ENCODE peak calls at places on chromosomes 6 and 20, in four cellular contexts. One of them, this sample, is unnamed.
A peak's percentile ranks its signal among the peaks of the same experiment; 100 is the strongest.

GRCh38 chr20:14710941-14711340 is 373.5 kb upstream of the FLRT3 start:
- DNase-seq in COLO829: no peak
- DNase-seq in T-helper 17 cell: no peak
- DNase-seq in AG04450: no peak
- DNase-seq in this sample: no peak

GRCh38 chr20:418858-419365 is 10.8 kb downstream of the RBCK1 start:
- DNase-seq in COLO829: no peak
- DNase-seq in T-helper 17 cell: no peak
- DNase-seq in AG04450: no peak
- DNase-seq in this sample: no peak

GRCh38 chr6:145028144-145028818 is 707.0 kb downstream of the EPM2A start:
- DNase-seq in COLO829: peak; percentile 65
- DNase-seq in T-helper 17 cell: no peak
- DNase-seq in AG04450: no peak
- DNase-seq in this sample: peak; percentile 49

GRCh38 chr6:150723056-150723658 is 123.5 kb downstream of the PLEKHG1 start:
- DNase-seq in COLO829: no peak
- DNase-seq in T-helper 17 cell: no peak
- DNase-seq in AG04450: no peak
- DNase-seq in this sample: no peak

GRCh38 chr20:2297352-2297717 is 1.5 kb downstream of the TGM3 start:
- DNase-seq in COLO829: no peak
- DNase-seq in T-helper 17 cell: no peak
- DNase-seq in AG04450: no peak
- DNase-seq in this sample: no peak

GRCh38 chr6:101689156-101689555 is 295.6 kb downstream of the GRIK2 start:
- DNase-seq in COLO829: no peak
- DNase-seq in T-helper 17 cell: no peak
- DNase-seq in AG04450: no peak
- DNase-seq in this sample: no peak

GRCh38 chr20:19786311-19786710 is 28.3 kb downstream of the RIN2 start:
- DNase-seq in COLO829: no peak
- DNase-seq in T-helper 17 cell: no peak
- DNase-seq in AG04450: peak; percentile 88
- DNase-seq in this sample: peak; percentile 98

GRCh38 chr6:161696828-161697227 is 423.0 kb upstream of the AGPAT4 start:
- DNase-seq in COLO829: peak; percentile 8
- DNase-seq in T-helper 17 cell: no peak
- DNase-seq in AG04450: no peak
- DNase-seq in this sample: no peak

GRCh38 chr6:44696099-44696498 is 308.6 kb downstream of the CDC5L start:
- DNase-seq in COLO829: no peak
- DNase-seq in T-helper 17 cell: no peak
- DNase-seq in AG04450: no peak
- DNase-seq in this sample: peak; percentile 93

GRCh38 chr20:14453259-14453658 is 115.8 kb upstream of the FLRT3 start:
- DNase-seq in COLO829: no peak
- DNase-seq in T-helper 17 cell: no peak
- DNase-seq in AG04450: no peak
- DNase-seq in this sample: no peak

GRCh38 chr20:37295595-37295994 is 6.1 kb downstream of the MANBAL start:
- DNase-seq in COLO829: no peak
- DNase-seq in T-helper 17 cell: no peak
- DNase-seq in AG04450: no peak
- DNase-seq in this sample: no peak

GRCh38 chr20:33353013-33353402 is 48.3 kb downstream of the CDK5RAP1 start:
- DNase-seq in COLO829: no peak
- DNase-seq in T-helper 17 cell: no peak
- DNase-seq in AG04450: no peak
- DNase-seq in this sample: no peak

GRCh38 chr6:169172946-169173345 is 80.7 kb downstream of the THBS2 start:
- DNase-seq in COLO829: no peak
- DNase-seq in T-helper 17 cell: no peak
- DNase-seq in AG04450: no peak
- DNase-seq in this sample: peak; percentile 47

GRCh38 chr6:19839237-19839546 is 2.0 kb downstream of the ID4 start:
- DNase-seq in COLO829: no peak
- DNase-seq in T-helper 17 cell: no peak
- DNase-seq in AG04450: no peak
- DNase-seq in this sample: no peak

GRCh38 chr20:63375438-63375837 is 14.3 kb upstream of the CHRNA4 start:
- DNase-seq in COLO829: no peak
- DNase-seq in T-helper 17 cell: no peak
- DNase-seq in AG04450: no peak
- DNase-seq in this sample: no peak

GRCh38 chr6:80543598-80544181 is 437.2 kb downstream of the BCKDHB start:
- DNase-seq in COLO829: peak; percentile 61
- DNase-seq in T-helper 17 cell: no peak
- DNase-seq in AG04450: no peak
- DNase-seq in this sample: peak; percentile 53

GRCh38 chr6:34513628-34514027 is 42.5 kb downstream of the SPDEF start:
- DNase-seq in COLO829: no peak
- DNase-seq in T-helper 17 cell: no peak
- DNase-seq in AG04450: no peak
- DNase-seq in this sample: no peak

GRCh38 chr6:89828988-89829590 is 591 bp upstream of the CASP8AP2 start:
- DNase-seq in COLO829: no peak
- DNase-seq in T-helper 17 cell: no peak
- DNase-seq in AG04450: no peak
- DNase-seq in this sample: no peak

GRCh38 chr6:126696921-126697693 is 357.2 kb downstream of the CENPW start:
- DNase-seq in COLO829: no peak
- DNase-seq in T-helper 17 cell: no peak
- DNase-seq in AG04450: no peak
- DNase-seq in this sample: peak; percentile 24

GRCh38 chr6:95159557-95159956 is 417.8 kb upstream of the MANEA start:
- DNase-seq in COLO829: no peak
- DNase-seq in T-helper 17 cell: no peak
- DNase-seq in AG04450: no peak
- DNase-seq in this sample: no peak

GRCh38 chr6:134267917-134268361 is 50.0 kb downstream of the SGK1 start:
- DNase-seq in COLO829: peak; percentile 87
- DNase-seq in T-helper 17 cell: no peak
- DNase-seq in AG04450: no peak
- DNase-seq in this sample: no peak

GRCh38 chr6:13328875-13329183 is 492 bp upstream of the TBC1D7 start:
- DNase-seq in COLO829: no peak
- DNase-seq in T-helper 17 cell: no peak
- DNase-seq in AG04450: no peak
- DNase-seq in this sample: no peak

GRCh38 chr20:38604873-38605303 is 3.3 kb downstream of the ARHGAP40 start:
- DNase-seq in COLO829: peak; percentile 95
- DNase-seq in T-helper 17 cell: no peak
- DNase-seq in AG04450: no peak
- DNase-seq in this sample: no peak

GRCh38 chr6:134466751-134467525 is 149.0 kb upstream of the SGK1 start:
- DNase-seq in COLO829: no peak
- DNase-seq in T-helper 17 cell: no peak
- DNase-seq in AG04450: no peak
- DNase-seq in this sample: peak; percentile 24

GRCh38 chr6:130872250-130873095 is 45.3 kb downstream of the SMLR1 start:
- DNase-seq in COLO829: peak; percentile 41
- DNase-seq in T-helper 17 cell: peak; percentile 62
- DNase-seq in AG04450: no peak
- DNase-seq in this sample: peak; percentile 47

GRCh38 chr20:25281541-25281991 is 33.7 kb downstream of the PYGB start:
- DNase-seq in COLO829: no peak
- DNase-seq in T-helper 17 cell: no peak
- DNase-seq in AG04450: no peak
- DNase-seq in this sample: no peak

GRCh38 chr6:169189227-169189626 is 64.4 kb downstream of the THBS2 start:
- DNase-seq in COLO829: no peak
- DNase-seq in T-helper 17 cell: no peak
- DNase-seq in AG04450: no peak
- DNase-seq in this sample: no peak

This sample was measured in AG10803.